ENCODE peak calls at places on chromosomes 16 and 17, in nine cellular contexts. Y, U, Q, X, W, E, T, J and N are unnamed samples.

GRCh38 chr17:17781591-17782424 is 55.0 kb downstream of the SREBF1 start:
- DNase-seq in Y (peak), U (peak), Q (peak), X (peak), W (no peak), E (peak), T (peak), J (no peak), N (peak)

GRCh38 chr16:64094992-64095579 is 1026.8 kb downstream of the CDH11 start:
- DNase-seq in Y (no peak), U (no peak), Q (no peak), X (no peak), W (no peak), E (no peak), T (no peak), J (no peak), N (no peak)

GRCh38 chr17:50087246-50087911 is 7.8 kb upstream of the PDK2 start:
- DNase-seq in Y (peak), U (peak), Q (peak), X (peak), W (peak), E (peak), T (peak), J (peak), N (peak)

GRCh38 chr17:9959377-9959981 is 54.4 kb upstream of the RCVRN start:
- DNase-seq in Y (peak), U (no peak), Q (no peak), X (no peak), W (no peak), E (no peak), T (peak), J (no peak), N (no peak)

GRCh38 chr16:78606572-78606971 is 507.1 kb downstream of the WWOX start:
- DNase-seq in Y (no peak), U (no peak), Q (no peak), X (no peak), W (no peak), E (no peak), T (peak), J (no peak), N (peak)

GRCh38 chr17:48613862-48614694 is 1.0 kb downstream of the HOXB8 start:
- DNase-seq in Y (no peak), U (no peak), Q (no peak), X (no peak), W (no peak), E (no peak), T (peak), J (no peak), N (no peak)

GRCh38 chr16:14289692-14290340 is 218.7 kb downstream of the MRTFB start:
- DNase-seq in Y (no peak), U (no peak), Q (no peak), X (no peak), W (peak), E (no peak), T (peak), J (no peak), N (peak)

GRCh38 chr16:82699711-82700495 is 73.1 kb downstream of the CDH13 start:
- DNase-seq in Y (peak), U (peak), Q (peak), X (no peak), W (no peak), E (no peak), T (no peak), J (no peak), N (no peak)

GRCh38 chr16:27317320-27317719 is 3.5 kb downstream of the IL4R start:
- DNase-seq in Y (no peak), U (no peak), Q (no peak), X (no peak), W (no peak), E (no peak), T (no peak), J (no peak), N (no peak)

GRCh38 chr16:49663081-49664057 is 192.5 kb downstream of the ZNF423 start:
- DNase-seq in Y (peak), U (no peak), Q (peak), X (no peak), W (no peak), E (peak), T (no peak), J (no peak), N (no peak)

GRCh38 chr16:29674188-29674587 is 4.8 kb upstream of the QPRT start:
- DNase-seq in Y (peak), U (peak), Q (peak), X (no peak), W (no peak), E (no peak), T (no peak), J (no peak), N (no peak)

GRCh38 chr17:44587339-44587738 is 30.1 kb downstream of the FZD2 start:
- DNase-seq in Y (peak), U (peak), Q (peak), X (no peak), W (no peak), E (no peak), T (no peak), J (no peak), N (no peak)

GRCh38 chr17:49739662-49740271 is 24.2 kb downstream of the FAM117A start:
- DNase-seq in Y (no peak), U (peak), Q (peak), X (peak), W (peak), E (peak), T (no peak), J (peak), N (no peak)

GRCh38 chr17:74332017-74332650 is 6.1 kb downstream of the KIF19 start:
- DNase-seq in Y (no peak), U (no peak), Q (no peak), X (no peak), W (no peak), E (no peak), T (no peak), J (no peak), N (no peak)

DNA sequence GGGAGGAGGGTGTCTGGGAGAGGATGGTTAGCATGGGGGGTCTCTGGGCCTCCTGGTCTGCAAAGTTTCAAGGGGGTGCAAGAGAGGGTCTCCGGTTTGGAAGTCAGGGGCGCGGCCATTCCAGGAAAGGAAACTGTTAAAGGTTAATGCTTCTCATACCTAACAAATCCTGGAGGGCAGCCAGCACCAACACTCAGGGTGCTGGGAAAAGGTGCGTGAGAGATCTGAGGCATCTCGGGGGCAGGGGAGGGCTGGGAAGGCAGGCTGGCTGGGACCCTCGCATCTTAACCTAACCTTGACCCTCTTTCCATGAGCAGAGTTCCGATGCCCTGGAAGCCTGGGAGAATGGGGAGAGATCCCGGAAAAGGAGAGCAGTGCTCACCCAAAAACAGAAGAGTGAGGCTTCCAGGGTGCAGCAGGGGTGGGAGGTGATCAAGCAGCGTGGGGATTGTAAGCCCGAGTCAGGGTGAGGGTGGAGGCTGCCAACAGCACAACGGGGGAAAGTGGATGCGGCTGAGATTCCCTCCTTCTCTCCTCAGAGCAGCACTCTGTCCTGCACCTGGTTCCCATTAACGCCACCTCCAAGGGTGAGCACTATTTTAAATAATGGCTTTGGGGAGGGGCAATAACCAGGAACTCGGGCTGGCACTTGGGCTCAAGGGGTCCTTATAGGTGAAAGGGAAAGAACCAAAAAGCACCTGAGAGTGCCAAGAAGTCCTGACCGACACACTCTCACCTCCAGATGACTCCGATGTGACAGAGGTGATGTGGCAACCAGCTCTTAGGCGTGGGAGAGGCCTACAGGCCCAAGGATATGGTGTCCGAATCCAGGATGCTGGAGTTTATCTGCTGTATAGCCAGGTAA is 989 bp downstream of the TNFSF13 start:
- DNase-seq in Y (no peak), U (peak), Q (no peak), X (no peak), W (no peak), E (no peak), T (no peak), J (no peak), N (no peak)
- H3K4me3 ChIP-seq in Y (peak), U (peak), Q (peak), X (no peak), W (no peak), E (peak), T (no peak), J (no peak), N (no peak)

GRCh38 chr17:69609495-69610315 is 195.2 kb downstream of the MAP2K6 start:
- DNase-seq in Y (peak), U (no peak), Q (peak), X (no peak), W (no peak), E (no peak), T (peak), J (no peak), N (no peak)
- H3K4me3 ChIP-seq in Y (no peak), U (no peak), Q (no peak), X (no peak), W (no peak), E (no peak), T (no peak), J (no peak), N (no peak)

GRCh38 chr16:11224894-11225676 is 30.9 kb downstream of the SOCS1 start:
- DNase-seq in Y (no peak), U (no peak), Q (no peak), X (peak), W (peak), E (no peak), T (no peak), J (peak), N (no peak)
- H3K4me3 ChIP-seq in Y (no peak), U (no peak), Q (peak), X (peak), W (peak), E (no peak), T (no peak), J (peak), N (no peak)

DNA sequence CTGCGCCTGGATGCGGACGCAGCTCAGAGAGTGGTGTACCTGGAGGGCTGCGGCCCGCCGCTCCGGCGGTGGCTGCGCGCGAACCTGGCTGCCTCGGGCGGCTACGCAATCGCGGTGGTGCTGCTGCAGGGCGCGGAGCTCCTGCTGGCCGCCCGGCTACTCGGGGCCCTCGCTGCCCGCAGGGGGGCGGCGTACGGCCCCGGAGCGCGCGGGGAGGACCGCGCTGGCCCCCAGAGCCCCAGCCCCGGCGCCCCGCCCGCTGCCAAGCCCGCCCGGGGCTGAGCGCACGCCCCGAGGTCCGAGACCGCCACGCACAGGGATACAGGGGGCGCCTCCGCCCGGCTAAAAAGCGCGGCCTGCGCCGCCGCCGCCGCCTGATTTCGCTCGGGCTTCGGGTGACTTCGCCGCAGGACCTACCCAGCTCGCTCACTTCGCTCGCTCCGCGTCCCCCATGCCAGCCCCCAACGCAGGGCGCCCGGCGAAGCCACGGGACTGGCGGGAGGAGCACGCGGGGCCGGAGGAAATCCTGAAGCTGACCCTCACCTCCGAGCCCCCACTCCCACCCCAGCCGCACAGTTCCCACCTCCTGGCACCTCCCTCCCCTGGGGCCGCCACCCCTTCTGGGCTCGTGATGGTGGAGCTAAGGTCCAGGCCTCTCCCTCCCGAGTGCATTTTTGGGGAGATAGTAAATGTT is 8.2 kb downstream of the PDE6G start:
- DNase-seq in Y (no peak), U (no peak), Q (no peak), X (no peak), W (no peak), E (no peak), T (no peak), J (no peak), N (no peak)
- H3K4me3 ChIP-seq in Y (no peak), U (no peak), Q (no peak), X (no peak), W (no peak), E (no peak), T (no peak), J (no peak), N (no peak)

GRCh38 chr17:21125862-21126261 is 902 bp upstream of the DHRS7B start:
- DNase-seq in Y (no peak), U (no peak), Q (no peak), X (peak), W (peak), E (no peak), T (no peak), J (no peak), N (no peak)
- H3K4me3 ChIP-seq in Y (peak), U (no peak), Q (no peak), X (peak), W (peak), E (peak), T (peak), J (peak), N (peak)

GRCh38 chr16:87784812-87785211 is 19.0 kb upstream of the KLHDC4 start:
- DNase-seq in Y (peak), U (peak), Q (no peak), X (no peak), W (no peak), E (no peak), T (peak), J (no peak), N (no peak)

GRCh38 chr16:87778476-87778829 is 12.7 kb upstream of the KLHDC4 start:
- DNase-seq in Y (no peak), U (no peak), Q (no peak), X (no peak), W (no peak), E (no peak), T (no peak), J (no peak), N (no peak)

GRCh38 chr16:87780385-87780989 is 14.7 kb upstream of the KLHDC4 start:
- DNase-seq in Y (peak), U (no peak), Q (peak), X (peak), W (peak), E (no peak), T (no peak), J (no peak), N (no peak)

GRCh38 chr16:87778830-87779579 is 13.2 kb upstream of the KLHDC4 start:
- DNase-seq in Y (peak), U (peak), Q (peak), X (peak), W (peak), E (peak), T (peak), J (peak), N (peak)
- H3K4me3 ChIP-seq in Y (peak), U (no peak), Q (no peak), X (no peak), W (peak), E (no peak), T (no peak), J (no peak), N (peak)